ENCODE peak calls at places on chromosome 15, in nine cellular contexts. Z, P, X, T, Y, F, S, H and G are unnamed samples.

GRCh38 chr15:64070965-64071851 is 22.4 kb downstream of the CIAO2A start:
- DNase-seq in H (peak), T (peak), Z (no peak), P (no peak), S (no peak), F (no peak), Y (no peak), X (peak), G (peak)

GRCh38 chr15:67825880-67826716 is 789 bp downstream of the SKOR1 start:
- DNase-seq in S (no peak), P (no peak), Z (no peak), F (no peak), T (no peak), H (no peak), X (no peak), Y (no peak), G (no peak)

GRCh38 chr15:78714890-78715289 is 73.9 kb upstream of the CHRNB4 start:
- DNase-seq in F (peak), Z (no peak), Y (no peak), T (no peak), P (no peak), H (no peak), S (no peak), X (no peak), G (no peak)

GRCh38 chr15:65286069-65286703 is 497 bp downstream of the PARP16 start:
- DNase-seq in Z (peak), P (peak), X (peak), F (no peak), H (no peak), S (peak), Y (no peak), T (no peak), G (no peak)

GRCh38 chr15:88894348-88894818 is 961 bp downstream of the HAPLN3 start:
- DNase-seq in S (peak), Z (peak), X (peak), F (peak), Y (peak), H (peak), T (no peak), P (peak), G (no peak)

GRCh38 chr15:46409879-46410278 is 775.0 kb downstream of the SQOR start:
- DNase-seq in F (no peak), Y (no peak), H (no peak), T (no peak), X (no peak), S (no peak), P (no peak), Z (no peak), G (no peak)

GRCh38 chr15:64731012-64731806 is 44.2 kb downstream of the RBPMS2 start:
- DNase-seq in Y (peak), P (peak), X (peak), H (peak), T (peak), S (peak), F (peak), Z (peak), G (no peak)

GRCh38 chr15:85673326-85673725 is 121.4 kb downstream of the KLHL25 start:
- DNase-seq in T (no peak), F (no peak), X (no peak), P (no peak), Z (no peak), Y (no peak), S (no peak), H (no peak), G (no peak)

GRCh38 chr15:100731259-100732156 is 129.1 kb downstream of the ASB7 start:
- DNase-seq in T (no peak), X (no peak), S (no peak), P (no peak), Y (no peak), F (no peak), H (no peak), Z (no peak), G (no peak)

GRCh38 chr15:45186771-45187577 is 792 bp downstream of the SHF start:
- DNase-seq in H (no peak), P (no peak), Y (no peak), Z (no peak), F (no peak), T (no peak), X (no peak), S (peak), G (no peak)

GRCh38 chr15:23467110-23467600 is 20.1 kb upstream of the GOLGA6L2 start:
- DNase-seq in H (peak), S (peak), T (peak), X (no peak), F (no peak), P (peak), Y (no peak), Z (no peak), G (no peak)

GRCh38 chr15:73584699-73585420 is 48.3 kb downstream of the NPTN start:
- DNase-seq in P (no peak), H (no peak), Y (no peak), S (no peak), Z (no peak), F (no peak), T (no peak), X (no peak), G (no peak)

GRCh38 chr15:64032327-64032726 is 14.0 kb downstream of the DAPK2 start:
- DNase-seq in P (no peak), Z (no peak), Y (no peak), S (no peak), X (no peak), H (no peak), T (no peak), F (no peak), G (no peak)

GRCh38 chr15:69869881-69870465 is 227.7 kb downstream of the TLE3 start:
- DNase-seq in T (no peak), S (no peak), X (no peak), P (no peak), Y (no peak), F (no peak), Z (no peak), H (no peak), G (no peak)

GRCh38 chr15:49155834-49156627 is 632 bp upstream of the COPS2 start:
- DNase-seq in F (no peak), P (peak), Y (no peak), X (peak), Z (no peak), T (no peak), S (no peak), H (peak), G (no peak)

GRCh38 chr15:88674661-88675060 is 35.8 kb downstream of the ISG20 start:
- DNase-seq in Y (no peak), P (no peak), Z (no peak), H (no peak), T (no peak), F (no peak), X (no peak), S (no peak), G (no peak)

GRCh38 chr15:51382787-51383186 is 41.3 kb downstream of the GLDN start:
- DNase-seq in X (no peak), Z (no peak), T (no peak), Y (no peak), P (peak), F (no peak), H (peak), S (peak), G (peak)

GRCh38 chr15:53034767-53035245 is 244.7 kb upstream of the ONECUT1 start:
- DNase-seq in Y (no peak), P (no peak), H (no peak), S (no peak), X (no peak), F (no peak), Z (no peak), T (no peak), G (no peak)

GRCh38 chr15:75154461-75155062 is 47.1 kb upstream of the C15orf39 start:
- DNase-seq in F (no peak), S (no peak), T (no peak), H (no peak), Y (no peak), P (no peak), X (no peak), Z (no peak), G (no peak)

GRCh38 chr15:63006032-63006878 is 36.3 kb upstream of the TPM1 start:
- DNase-seq in Z (no peak), P (no peak), S (no peak), H (peak), T (no peak), F (no peak), X (no peak), Y (no peak), G (no peak)

GRCh38 chr15:41640985-41641384 is 19.2 kb upstream of the MGA start:
- DNase-seq in Z (no peak), Y (no peak), X (no peak), S (no peak), T (no peak), P (no peak), F (no peak), H (no peak), G (no peak)

GRCh38 chr15:51830279-51830806 is 890 bp downstream of the TMOD3 start:
- DNase-seq in Z (no peak), S (no peak), Y (no peak), T (no peak), F (no peak), P (no peak), H (no peak), X (no peak), G (no peak)

GRCh38 chr15:78061963-78062427 is 15.5 kb downstream of the TBC1D2B start:
- DNase-seq in H (no peak), T (no peak), F (peak), Y (peak), X (no peak), S (peak), Z (no peak), P (peak), G (no peak)

GRCh38 chr15:45794768-45795486 is 160.1 kb downstream of the SQOR start:
- DNase-seq in Y (no peak), X (no peak), F (no peak), S (peak), T (no peak), P (no peak), H (no peak), Z (no peak), G (no peak)

GRCh38 chr15:80072285-80072684 is 12.8 kb downstream of the ZFAND6 start:
- DNase-seq in Z (no peak), F (no peak), S (peak), X (no peak), P (peak), H (peak), Y (no peak), T (peak), G (peak)

GRCh38 chr15:77527831-77528231 is 104.9 kb downstream of the LINGO1 start:
- DNase-seq in Z (no peak), P (no peak), F (no peak), S (no peak), T (no peak), Y (no peak), H (no peak), X (no peak), G (no peak)

GRCh38 chr15:88174571-88174970 is 82.0 kb downstream of the NTRK3 start:
- DNase-seq in F (no peak), Y (no peak), T (no peak), H (no peak), X (no peak), S (peak), P (no peak), Z (no peak), G (no peak)

GRCh38 chr15:58313810-58314592 is 117.8 kb upstream of the LIPC start:
- DNase-seq in S (no peak), F (peak), X (no peak), Y (no peak), H (no peak), Z (no peak), P (no peak), T (no peak), G (no peak)